ENCODE peak calls at places on chromosomes 5 and 9, in ten cellular contexts. N is colonic mucosa; X is activated CD4-positive, alpha-beta T cell treated with anti-CD3 and anti-CD28 coated beads, Interleukin-2, amount 50 U/mL, for 1 hour; D is RWPE2; F is cardiac fibroblast; R is fibroblast of pulmonary artery; I is caudate nucleus; J is NCI-H510A; O is skeletal muscle cell; S is HL-60. L is an unnamed sample.

GRCh38 chr5:157652377-157652692 is at the start of gene SOX30:
- DNase-seq in N (no peak), X (no peak), D (no peak), F (no peak), R (no peak), I (no peak), J (no peak), O (no peak), S (no peak), L (no peak)

GRCh38 chr9:22413884-22414283 is 32.7 kb upstream of the DMRTA1 start:
- DNase-seq in N (no peak), X (no peak), D (no peak), F (peak), R (no peak), I (no peak), J (no peak), O (no peak), S (no peak), L (no peak)

GRCh38 chr5:131765261-131765660 is 31.6 kb downstream of the FNIP1 start:
- DNase-seq in N (no peak), X (no peak), D (no peak), F (no peak), R (no peak), I (no peak), J (no peak), O (no peak), S (no peak), L (no peak)

GRCh38 chr9:105296889-105297288 is 52.4 kb downstream of the SLC44A1 start:
- DNase-seq in N (no peak), X (no peak), D (no peak), F (peak), R (peak), I (no peak), J (no peak), O (peak), S (no peak), L (no peak)

GRCh38 chr9:133089271-133089671 is 27.5 kb downstream of the CEL start:
- DNase-seq in N (no peak), X (no peak), D (no peak), F (no peak), R (no peak), I (no peak), J (peak), O (no peak), S (no peak), L (no peak)

GRCh38 chr5:122035913-122036312 is 42.1 kb downstream of the LOX start:
- DNase-seq in N (no peak), X (no peak), D (no peak), F (no peak), R (no peak), I (no peak), J (no peak), O (no peak), S (no peak), L (no peak)

GRCh38 chr5:50440651-50441478 is at the start of gene EMB:
- DNase-seq in N (peak), X (peak), D (peak), F (peak), R (peak), I (peak), J (peak), O (no peak), S (peak), L (peak)

GRCh38 chr5:2255915-2256645 is 373.4 kb upstream of the IRX4 start:
- DNase-seq in N (no peak), X (no peak), D (no peak), F (no peak), R (no peak), I (no peak), J (no peak), O (no peak), S (no peak), L (no peak)

GRCh38 chr5:160105686-160106085 is 13.6 kb downstream of the PWWP2A start:
- DNase-seq in N (no peak), X (no peak), D (no peak), F (peak), R (no peak), I (no peak), J (no peak), O (no peak), S (peak), L (no peak)